ENCODE peak calls at places on chromosomes 13 and 19, in ten cellular contexts. P, Y, Z, A, R, O, U, G, X and V are unnamed samples.

GRCh38 chr13:94249512-94249911 is 230.0 kb downstream of the DCT start:
- DNase-seq in P (no peak), A (no peak), U (no peak), G (no peak), R (no peak), Z (peak), Y (peak), X (peak), O (no peak), V (no peak)

GRCh38 chr19:35320285-35320706 is 8.7 kb upstream of the CD22 start:
- DNase-seq in G (no peak), R (no peak), U (no peak), O (no peak), X (no peak), Z (no peak), A (no peak), P (no peak), Y (no peak), V (no peak)

GRCh38 chr13:36862722-36863121 is 43.7 kb downstream of the RFXAP start:
- DNase-seq in P (no peak), Z (no peak), R (no peak), U (no peak), G (no peak), X (no peak), O (no peak), Y (no peak), A (no peak), V (no peak)

GRCh38 chr13:24511019-24511823 is 1.4 kb downstream of the PARP4 start:
- DNase-seq in X (peak), R (peak), P (no peak), G (peak), Y (peak), A (no peak), U (no peak), Z (peak), O (no peak), V (peak)

GRCh38 chr19:16631465-16631864 is 3.5 kb upstream of the MED26 start:
- DNase-seq in P (no peak), O (no peak), Z (no peak), R (no peak), Y (no peak), G (no peak), X (no peak), U (no peak), A (no peak), V (no peak)

GRCh38 chr19:29724102-29724641 is 9.1 kb upstream of the C19orf12 start:
- DNase-seq in Y (no peak), G (no peak), X (no peak), U (no peak), P (peak), Z (peak), O (peak), R (no peak), A (no peak), V (no peak)

GRCh38 chr13:106078191-106078590 is 457.3 kb downstream of the EFNB2 start:
- DNase-seq in X (no peak), Y (no peak), A (no peak), Z (peak), G (no peak), O (no peak), R (no peak), P (no peak), U (no peak), V (no peak)

GRCh38 chr13:79621449-79621848 is 140.5 kb downstream of the NDFIP2 start:
- DNase-seq in A (no peak), O (no peak), R (no peak), U (no peak), X (no peak), G (no peak), P (no peak), Z (no peak), Y (no peak), V (no peak)

GRCh38 chr13:111347438-111347837 is 27.0 kb downstream of the TEX29 start:
- DNase-seq in A (no peak), O (no peak), U (no peak), P (no peak), Z (no peak), Y (no peak), X (no peak), G (no peak), R (no peak), V (no peak)

GRCh38 chr13:67048084-67048792 is 181.9 kb downstream of the PCDH9 start:
- DNase-seq in O (no peak), Y (no peak), X (peak), P (no peak), Z (peak), A (no peak), R (peak), G (no peak), U (no peak), V (peak)

GRCh38 chr13:92954746-92955145 is 271.9 kb upstream of the GPC6 start:
- DNase-seq in U (no peak), Z (no peak), Y (no peak), P (no peak), X (no peak), A (no peak), O (no peak), R (no peak), G (no peak), V (no peak)

GRCh38 chr13:86795858-86796257 is 875.3 kb upstream of the SLITRK5 start:
- DNase-seq in P (no peak), U (no peak), G (no peak), A (no peak), Z (no peak), R (no peak), X (no peak), O (no peak), Y (no peak), V (no peak)

GRCh38 chr19:44882063-44882462 is 9.0 kb upstream of the TOMM40 start:
- DNase-seq in A (no peak), R (no peak), X (no peak), Y (no peak), Z (no peak), O (no peak), G (no peak), P (no peak), U (no peak), V (no peak)

GRCh38 chr19:39407644-39408391 is 1.2 kb downstream of the ZFP36 start:
- DNase-seq in Z (peak), P (peak), G (no peak), X (peak), O (no peak), R (peak), Y (no peak), U (peak), A (peak), V (no peak)

GRCh38 chr19:19652482-19653295 is 9.2 kb upstream of the GMIP start:
- DNase-seq in Y (no peak), O (no peak), R (no peak), A (peak), U (no peak), G (no peak), X (peak), P (no peak), Z (no peak), V (no peak)

GRCh38 chr19:14048439-14049153 is 13.3 kb downstream of the PALM3 start:
- DNase-seq in O (peak), X (peak), U (peak), P (peak), R (peak), G (peak), Y (no peak), Z (peak), A (no peak), V (peak)

GRCh38 chr19:33194527-33194883 is 375 bp downstream of the LRP3 start:
- DNase-seq in X (no peak), U (no peak), Z (no peak), P (no peak), Y (no peak), A (no peak), O (no peak), G (no peak), R (no peak), V (no peak)

GRCh38 chr13:93984876-93985275 is 494.6 kb downstream of the DCT start:
- DNase-seq in X (no peak), G (no peak), Z (no peak), O (no peak), Y (no peak), P (no peak), R (no peak), U (no peak), A (no peak), V (no peak)

GRCh38 chr19:7526093-7526929 is 3.9 kb downstream of the MCOLN1 start:
- DNase-seq in O (no peak), A (no peak), Y (no peak), P (no peak), G (no peak), Z (no peak), R (no peak), U (no peak), X (no peak), V (no peak)

GRCh38 chr13:78569029-78569428 is 34.3 kb downstream of the POU4F1 start:
- DNase-seq in O (no peak), Y (no peak), U (no peak), X (no peak), A (no peak), R (no peak), Z (no peak), P (no peak), G (no peak), V (no peak)

GRCh38 chr19:7242601-7243258 is 51.5 kb downstream of the INSR start:
- DNase-seq in U (no peak), A (peak), X (peak), O (no peak), Y (peak), P (no peak), Z (peak), R (no peak), G (no peak), V (peak)

GRCh38 chr19:56091066-56091490 is 30.0 kb downstream of the ZNF787 start:
- DNase-seq in R (no peak), X (peak), A (no peak), Z (peak), P (no peak), O (no peak), G (peak), Y (no peak), U (no peak), V (no peak)

GRCh38 chr13:46555722-46556121 is 2.8 kb downstream of the LRCH1 start:
- DNase-seq in O (no peak), Z (no peak), X (no peak), Y (no peak), G (no peak), U (no peak), R (no peak), P (no peak), A (no peak), V (no peak)

GRCh38 chr13:71242191-71242590 is 624.8 kb downstream of the DACH1 start:
- DNase-seq in P (no peak), X (no peak), U (peak), Z (no peak), A (no peak), Y (no peak), R (no peak), O (no peak), G (no peak), V (no peak)

GRCh38 chr13:113489549-113490495 is 689 bp downstream of the DCUN1D2 start:
- DNase-seq in Z (peak), R (no peak), O (peak), G (peak), X (peak), Y (no peak), P (peak), U (peak), A (peak), V (peak)

GRCh38 chr19:48676887-48677286 is 4.1 kb upstream of the NTN5 start:
- DNase-seq in Z (no peak), G (no peak), Y (no peak), O (no peak), P (no peak), A (no peak), X (no peak), R (no peak), U (no peak), V (no peak)

DNA sequence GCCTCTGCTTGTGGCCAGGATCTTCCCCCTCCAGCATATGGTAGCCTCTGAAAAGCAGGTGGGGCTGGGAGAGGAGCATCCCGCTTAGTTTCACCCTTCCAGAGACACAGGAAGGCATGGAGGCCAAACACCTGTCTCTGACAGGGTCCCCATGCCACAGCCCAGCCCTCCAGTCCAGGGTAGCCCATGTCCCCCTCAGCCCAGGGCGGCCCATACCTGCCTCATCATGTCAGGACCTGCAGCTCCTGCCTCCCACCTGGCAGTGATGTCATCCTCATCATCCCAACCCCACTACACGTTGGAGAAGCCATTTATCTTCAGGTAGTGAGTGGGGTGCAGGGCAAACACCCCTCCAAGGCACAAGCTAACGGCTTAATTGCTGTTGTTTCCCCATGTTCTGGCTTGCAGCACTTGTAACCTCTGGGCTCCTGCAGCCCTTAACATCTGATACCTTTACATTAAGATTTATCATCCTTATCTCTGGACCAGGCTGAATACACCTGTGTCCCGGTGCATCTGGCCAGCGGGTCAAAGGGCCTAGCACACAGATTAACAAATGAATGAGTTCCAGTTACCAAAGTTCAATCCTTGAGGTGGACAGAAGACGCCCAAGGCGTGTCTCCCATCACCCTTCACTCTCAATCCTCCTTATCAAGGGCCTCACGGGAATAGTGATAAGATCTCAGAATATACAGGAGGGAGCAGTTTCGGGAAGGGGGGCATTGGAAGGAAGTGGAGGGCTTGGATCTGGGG is 22.2 kb downstream of the ZNF175 start:
- DNase-seq in U (no peak), O (no peak), Z (no peak), X (no peak), A (no peak), P (no peak), G (no peak), R (no peak), Y (no peak), V (no peak)
- TF ChIP-seq CTCF in U (no peak), O (no peak), Z (no peak), X (no peak), A (no peak), P (no peak), G (no peak), R (no peak), Y (no peak), V (no peak)

GRCh38 chr13:81493144-81493543 is 1152.2 kb upstream of the SPRY2 start:
- DNase-seq in R (no peak), O (no peak), Y (no peak), P (no peak), U (no peak), G (no peak), A (no peak), X (no peak), Z (peak), V (no peak)

GRCh38 chr13:81488021-81488420 is 1147.1 kb upstream of the SPRY2 start:
- DNase-seq in U (no peak), O (no peak), A (no peak), Z (peak), G (no peak), X (no peak), Y (no peak), R (no peak), P (no peak), V (no peak)

GRCh38 chr13:81487151-81487550 is 1146.2 kb upstream of the SPRY2 start:
- DNase-seq in O (peak), R (peak), G (no peak), P (no peak), X (peak), A (no peak), Y (no peak), Z (peak), U (no peak), V (no peak)
- TF ChIP-seq CTCF in O (peak), R (peak), G (peak), P (no peak), X (no peak), A (no peak), Y (no peak), Z (peak), U (no peak), V (peak)

GRCh38 chr13:40483601-40484000 is 182.8 kb downstream of the FOXO1 start:
- DNase-seq in X (no peak), P (no peak), Z (no peak), Y (no peak), U (no peak), G (no peak), R (peak), A (no peak), O (no peak), V (no peak)
- TF ChIP-seq CTCF in X (no peak), P (no peak), Z (no peak), Y (no peak), U (no peak), G (no peak), R (no peak), A (no peak), O (no peak), V (no peak)

DNA sequence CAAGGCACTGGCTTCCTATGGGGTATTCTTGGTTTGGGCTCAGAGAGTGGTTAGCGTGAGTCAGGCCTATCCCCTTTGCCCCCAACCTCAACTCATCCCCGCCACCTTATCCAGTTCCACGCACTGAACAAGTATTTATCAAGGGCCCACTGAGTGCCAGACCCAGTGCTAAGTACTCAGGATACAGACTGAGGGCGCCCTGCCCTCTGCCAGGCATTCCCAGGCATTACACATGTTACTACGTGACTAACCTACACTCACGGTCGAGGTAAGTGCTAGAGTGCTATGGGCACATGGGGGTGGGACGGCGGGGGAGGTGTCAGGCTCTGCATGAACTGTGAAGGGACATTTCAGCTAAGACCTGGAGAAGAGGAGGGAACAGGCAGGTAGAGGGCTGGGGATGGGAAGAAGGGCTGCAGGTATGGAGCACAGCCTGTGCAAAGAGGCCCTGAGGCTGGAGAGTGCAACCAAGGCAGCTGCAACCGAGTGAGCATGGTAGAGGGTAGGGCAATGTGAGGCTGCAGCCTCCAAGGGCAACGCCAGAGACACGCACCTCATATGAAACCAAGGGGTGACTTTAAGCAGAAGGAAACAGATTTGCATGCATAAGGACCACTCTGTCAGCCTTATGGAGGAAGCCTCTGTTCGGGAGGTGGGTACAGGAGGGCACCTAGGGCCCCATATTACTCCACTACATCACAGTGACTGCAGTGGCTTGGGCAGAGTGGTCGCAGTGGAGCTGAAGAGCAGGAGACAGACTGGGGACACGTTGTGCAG is 22.5 kb downstream of the DHRS12 start:
- DNase-seq in P (no peak), G (peak), R (peak), A (no peak), X (no peak), U (no peak), Z (peak), O (no peak), Y (no peak), V (no peak)
- TF ChIP-seq CTCF in P (no peak), G (no peak), R (peak), A (no peak), X (peak), U (peak), Z (peak), O (peak), Y (peak), V (no peak)

GRCh38 chr13:99605417-99606321 is 104.4 kb downstream of the TM9SF2 start:
- DNase-seq in R (peak), Z (no peak), Y (no peak), P (peak), U (peak), A (peak), G (peak), X (peak), O (peak), V (peak)
- TF ChIP-seq CTCF in R (peak), Z (peak), Y (peak), P (no peak), U (no peak), A (no peak), G (no peak), X (no peak), O (peak), V (no peak)

GRCh38 chr19:287381-287871 is 3.8 kb downstream of the PLPP2 start:
- DNase-seq in R (no peak), P (no peak), G (no peak), A (no peak), Z (no peak), O (no peak), X (no peak), U (peak), Y (no peak), V (no peak)
- TF ChIP-seq CTCF in R (no peak), P (no peak), G (no peak), A (no peak), Z (no peak), O (no peak), X (no peak), U (no peak), Y (no peak), V (no peak)

DNA sequence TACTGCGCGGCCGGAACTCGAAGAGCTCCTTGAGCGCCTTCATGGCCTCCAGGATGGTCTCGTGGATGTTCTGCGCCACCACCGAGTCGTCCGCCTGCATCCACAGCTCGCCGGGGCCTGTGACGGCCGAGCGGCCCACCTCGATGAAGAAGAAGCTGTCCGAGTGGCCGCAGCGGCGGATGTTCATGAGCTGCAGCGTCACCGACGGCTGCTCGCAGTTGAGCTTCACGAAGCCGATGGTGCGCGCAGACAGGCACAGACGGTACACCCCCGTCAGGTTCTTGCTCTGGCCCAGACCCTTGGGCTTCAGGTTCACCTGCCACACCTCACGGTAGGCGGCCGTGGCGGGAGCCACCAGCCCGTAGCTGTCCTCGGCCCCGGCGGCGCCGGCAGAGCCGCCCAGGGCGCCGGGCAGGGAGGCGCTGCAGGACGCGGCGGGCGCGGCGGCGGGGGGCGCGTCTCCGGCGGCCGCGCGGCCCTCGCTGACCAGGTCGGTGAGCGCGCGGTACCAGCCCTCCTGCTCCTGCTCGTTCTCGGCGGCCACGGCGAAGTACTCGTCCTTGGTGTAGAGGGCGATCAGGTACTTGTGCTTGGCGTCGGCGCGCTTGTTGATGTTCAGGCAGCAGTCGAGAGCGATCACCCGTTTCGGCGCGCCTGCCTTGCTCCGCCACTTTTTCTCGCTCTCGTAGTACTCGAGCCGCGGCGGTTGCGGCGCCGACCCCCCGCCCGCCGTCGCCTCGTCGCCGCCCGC is 1.1 kb downstream of the IRS2 start:
- DNase-seq in A (peak), R (peak), Y (no peak), O (peak), Z (peak), P (peak), X (peak), U (peak), G (no peak), V (peak)
- TF ChIP-seq CTCF in A (no peak), R (no peak), Y (no peak), O (no peak), Z (no peak), P (no peak), X (no peak), U (no peak), G (no peak), V (no peak)